ENCODE peak calls at places on chromosomes 5 and 9, in five cellular contexts. S is neuronal stem cell, K is BE2C, O is IMR-90, G is SJSA1. P is an unnamed sample. For H3K9me3, the result is how much of the 10 kb centered on the place peaks cover.

GRCh38 chr9:136726631-136727191 is 14.3 kb downstream of the DIPK1B start:
- DNase-seq in S (no peak), K (peak), O (peak), G (no peak), P (peak)

GRCh38 chr5:859798-860296 is 9.1 kb upstream of the ZDHHC11 start:
- DNase-seq in S (no peak), K (no peak), O (no peak), G (no peak), P (no peak)

GRCh38 chr9:122110100-122110833 is 17.2 kb upstream of the TTLL11 start:
- DNase-seq in S (no peak), K (no peak), O (no peak), G (no peak), P (no peak)

GRCh38 chr9:133788819-133789733 is 50.9 kb upstream of the SARDH start:
- DNase-seq in S (no peak), K (peak), O (no peak), G (no peak), P (no peak)

GRCh38 chr9:37035472-37036236 is 1.6 kb upstream of the PAX5 start:
- DNase-seq in S (no peak), K (no peak), O (no peak), G (no peak), P (peak)

GRCh38 chr5:88729476-88730182 is 153.4 kb downstream of the MEF2C start:
- DNase-seq in S (peak), K (peak), O (peak), G (peak), P (peak)

GRCh38 chr9:2655411-2655901 is 33.9 kb downstream of the VLDLR start:
- DNase-seq in S (no peak), K (no peak), O (peak), G (peak), P (peak)

GRCh38 chr5:142654578-142655042 is 31.3 kb downstream of the FGF1 start:
- DNase-seq in S (no peak), K (peak), O (no peak), G (no peak), P (no peak)

GRCh38 chr5:169521366-169521983 is 62.1 kb upstream of the SPDL1 start:
- DNase-seq in S (no peak), K (no peak), O (no peak), G (no peak), P (no peak)

GRCh38 chr5:68282001-68282400 is 66.4 kb downstream of the PIK3R1 start:
- DNase-seq in S (no peak), K (no peak), O (no peak), G (no peak), P (no peak)

GRCh38 chr5:126119894-126120442 is 303.2 kb upstream of the GRAMD2B start:
- DNase-seq in S (no peak), K (no peak), O (no peak), G (no peak), P (no peak)

GRCh38 chr9:33024126-33024965 is 727 bp upstream of the DNAJA1 start:
- DNase-seq in S (no peak), K (peak), O (peak), G (no peak), P (peak)

GRCh38 chr5:35876454-35876853 is 19.8 kb downstream of the IL7R start:
- DNase-seq in S (no peak), K (no peak), O (peak), G (no peak), P (no peak)

GRCh38 chr9:13933268-13933656 is 380.7 kb downstream of the NFIB start:
- DNase-seq in S (no peak), K (no peak), O (no peak), G (no peak), P (no peak)

GRCh38 chr5:170389250-170389902 is at the start of gene KCNMB1:
- DNase-seq in S (no peak), K (no peak), O (no peak), G (no peak), P (no peak)

GRCh38 chr5:133952729-133953567 is 15.5 kb downstream of the C5orf15 start:
- DNase-seq in S (no peak), K (no peak), O (peak), G (no peak), P (no peak)

GRCh38 chr9:89185980-89186379 is 7.4 kb upstream of the SHC3 start:
- DNase-seq in S (peak), K (no peak), O (peak), G (no peak), P (peak)

GRCh38 chr5:171520300-171521170 is 101.1 kb downstream of the FGF18 start:
- DNase-seq in S (peak), K (no peak), O (peak), G (no peak), P (no peak)

GRCh38 chr5:10885026-10885425 is 124.0 kb upstream of the DAP start:
- DNase-seq in S (no peak), K (no peak), O (peak), G (peak), P (no peak)

GRCh38 chr5:65722575-65723424 is 795 bp downstream of the NLN start:
- DNase-seq in S (peak), K (peak), O (peak), G (peak), P (peak)

GRCh38 chr5:142095035-142095434 is 13.5 kb upstream of the NDFIP1 start:
- DNase-seq in S (no peak), K (no peak), O (no peak), G (no peak), P (no peak)

GRCh38 chr5:57413145-57413544 is 69.5 kb downstream of the ACTBL2 start:
- DNase-seq in S (no peak), K (no peak), O (no peak), G (no peak), P (no peak)

GRCh38 chr9:98484218-98484617 is 224.5 kb downstream of the GABBR2 start:
- DNase-seq in S (no peak), K (no peak), O (peak), G (no peak), P (no peak)

GRCh38 chr5:27041372-27041771 is 3.0 kb upstream of the CDH9 start:
- DNase-seq in S (no peak), K (no peak), O (no peak), G (no peak), P (no peak)

GRCh38 chr5:83048811-83049210 is 28.4 kb downstream of the TMEM167A start:
- DNase-seq in S (no peak), K (no peak), O (no peak), G (no peak), P (no peak)

GRCh38 chr9:970310-971002 is 6.0 kb upstream of the DMRT3 start:
- DNase-seq in S (no peak), K (no peak), O (no peak), G (no peak), P (no peak)

GRCh38 chr9:967851-968641 is 8.4 kb upstream of the DMRT3 start:
- DNase-seq in S (no peak), K (no peak), O (peak), G (no peak), P (no peak)

GRCh38 chr9:971901-972511 is 4.4 kb upstream of the DMRT3 start:
- DNase-seq in S (peak), K (no peak), O (no peak), G (no peak), P (no peak)

GRCh38 chr9:969310-969692 is 7.2 kb upstream of the DMRT3 start:
- DNase-seq in S (no peak), K (no peak), O (no peak), G (no peak), P (no peak)

GRCh38 chr9:969693-970309 is 6.7 kb upstream of the DMRT3 start:
- DNase-seq in S (no peak), K (no peak), O (no peak), G (no peak), P (no peak)
- H3K9me3 ChIP-seq in S (under half), K (under half), O (under half), G (under half), P (under half)

GRCh38 chr5:140111043-140111858 is 2.7 kb upstream of the PURA start:
- DNase-seq in S (no peak), K (no peak), O (no peak), G (no peak), P (no peak)

GRCh38 chr5:140113180-140113698 is 670 bp upstream of the PURA start:
- DNase-seq in S (no peak), K (peak), O (no peak), G (no peak), P (peak)

GRCh38 chr5:140112685-140113179 is 1.2 kb upstream of the PURA start:
- DNase-seq in S (no peak), K (no peak), O (peak), G (no peak), P (no peak)

GRCh38 chr5:140113699-140114263 is at the start of gene PURA:
- DNase-seq in S (peak), K (peak), O (peak), G (peak), P (peak)

GRCh38 chr5:140111859-140112551 is 1.9 kb upstream of the PURA start:
- DNase-seq in S (no peak), K (no peak), O (no peak), G (no peak), P (peak)
- H3K4me3 ChIP-seq in S (no peak), K (no peak), O (no peak), G (no peak), P (peak)

GRCh38 chr5:99441235-99441634 is 512.4 kb upstream of the CHD1 start:
- DNase-seq in S (no peak), K (no peak), O (no peak), G (no peak), P (no peak)

GRCh38 chr5:99449786-99450185 is 521.0 kb upstream of the CHD1 start:
- DNase-seq in S (no peak), K (no peak), O (no peak), G (no peak), P (no peak)

GRCh38 chr5:99445805-99446204 is 517.0 kb upstream of the CHD1 start:
- DNase-seq in S (no peak), K (no peak), O (no peak), G (no peak), P (no peak)
- H3K9me3 ChIP-seq in S (under half), K (under half), O (under half), G (under half), P (under half)

GRCh38 chr5:159049844-159050318 is 49.8 kb downstream of the EBF1 start:
- DNase-seq in S (no peak), K (no peak), O (peak), G (no peak), P (peak)
- H3K4me3 ChIP-seq in S (no peak), K (peak), O (no peak), G (peak), P (peak)

DNA sequence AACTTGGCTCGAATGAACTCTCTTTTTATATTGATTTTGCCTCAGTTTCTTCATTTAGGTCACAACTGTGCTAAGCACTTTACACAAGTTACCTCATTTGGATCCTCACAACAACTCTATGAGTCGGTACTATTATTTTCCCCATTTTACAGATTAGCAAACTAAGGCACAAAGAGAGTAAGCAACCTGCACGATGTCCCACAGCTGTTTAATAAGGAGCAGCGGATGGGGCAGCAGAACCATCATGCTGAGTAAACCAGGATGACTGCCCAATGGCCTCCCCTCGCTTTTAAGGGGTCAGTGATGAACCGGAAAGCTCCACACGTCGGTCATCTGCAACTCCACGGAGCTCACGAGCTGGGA is 607 bp downstream of the PRELID2 start:
- DNase-seq in S (no peak), K (no peak), O (no peak), G (no peak), P (no peak)
- H3K9me3 ChIP-seq in S (under half), K (under half), O (under half), G (under half), P (under half)

GRCh38 chr5:3595102-3595961 is at the start of gene IRX1:
- DNase-seq in S (no peak), K (no peak), O (no peak), G (no peak), P (no peak)
- H3K4me3 ChIP-seq in S (peak), K (no peak), O (no peak), G (no peak), P (no peak)

DNA sequence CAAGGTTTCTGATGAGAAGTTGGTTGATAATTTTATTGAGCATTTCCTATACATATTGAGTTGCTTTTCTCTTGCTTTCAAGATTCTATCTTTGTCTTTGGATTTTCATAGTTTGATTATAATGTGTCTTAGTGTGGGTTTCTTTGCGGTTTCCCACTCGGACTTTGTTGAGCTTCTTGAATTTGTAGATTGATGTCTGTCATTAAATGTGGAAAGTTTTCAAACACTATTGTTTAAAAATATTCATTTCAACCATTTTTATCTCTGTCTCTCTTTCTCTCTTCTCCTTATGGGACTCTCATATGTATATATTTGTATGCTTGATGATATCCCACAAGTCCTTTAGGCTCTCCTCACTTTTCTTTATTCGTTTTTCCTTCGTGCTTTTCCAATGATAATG is 18.5 kb upstream of the PCDHA1 start:
- DNase-seq in S (no peak), K (no peak), O (no peak), G (no peak), P (no peak)
- H3K9me3 ChIP-seq in S (under half), K (under half), O (under half), G (under half), P (under half)